ENCODE peak calls at places on chromosome 1, in seven cellular contexts. I is fibroblast of lung; S is PC-3; M is CD8-positive, alpha-beta T cell; D is OCI-LY7; W is spleen; H is lung. E is an unnamed sample.

GRCh38 chr1:186093437-186093836 is 281.6 kb downstream of the TPR start:
- DNase-seq in W (no peak), S (peak; percentile 43), M (no peak), H (no peak), I (peak; percentile 44), D (no peak), E (no peak)

GRCh38 chr1:197352011-197352410 is 84.0 kb downstream of the CRB1 start:
- DNase-seq in S (no peak), D (no peak), M (no peak), W (no peak), H (no peak), I (no peak), E (no peak)

GRCh38 chr1:43450251-43451070 is 3.3 kb downstream of the HYI start:
- DNase-seq in M (peak; percentile 46), I (no peak), H (no peak), W (no peak), D (no peak), S (no peak), E (no peak)

GRCh38 chr1:36160949-36161485 is 5.1 kb downstream of the MAP7D1 start:
- DNase-seq in M (peak; percentile 83), D (peak; percentile 79), I (peak; percentile 72), S (peak; percentile 35), W (peak; percentile 91), H (peak; percentile 47), E (peak; percentile 79)

GRCh38 chr1:181142096-181143043 is 53.9 kb downstream of the IER5 start:
- DNase-seq in H (peak; percentile 89), M (peak; percentile 94), S (peak; percentile 88), D (peak; percentile 76), W (peak; percentile 97), I (peak; percentile 81), E (peak; percentile 88)

GRCh38 chr1:171814692-171815091 is 26.6 kb upstream of the DNM3 start:
- DNase-seq in I (peak; percentile 89), D (no peak), S (no peak), M (no peak), W (no peak), H (no peak), E (no peak)

GRCh38 chr1:25799758-25800537 is at the start of gene SELENON:
- DNase-seq in I (peak; percentile 68), S (peak; percentile 39), W (peak; percentile 88), D (peak; percentile 41), M (no peak), H (peak; percentile 58), E (no peak)

GRCh38 chr1:27966402-27967105 is 6.8 kb downstream of the XKR8 start:
- DNase-seq in D (no peak), W (no peak), I (peak; percentile 49), M (no peak), S (peak; percentile 85), H (no peak), E (no peak)

GRCh38 chr1:50415235-50416149 is 7.8 kb downstream of the DMRTA2 start:
- DNase-seq in W (no peak), D (no peak), H (no peak), M (no peak), S (no peak), I (no peak), E (no peak)

GRCh38 chr1:93766451-93766850 is 84.8 kb upstream of the BCAR3 start:
- DNase-seq in M (no peak), W (no peak), H (no peak), D (no peak), I (peak; percentile 31), S (no peak), E (no peak)

GRCh38 chr1:100366209-100366525 is 13.9 kb downstream of the CDC14A start:
- DNase-seq in D (no peak), S (no peak), H (no peak), M (no peak), I (no peak), W (no peak), E (no peak)

GRCh38 chr1:182552527-182552926 is 36.5 kb downstream of the RNASEL start:
- DNase-seq in D (no peak), W (no peak), S (no peak), M (no peak), I (no peak), H (no peak), E (no peak)
- TF ChIP-seq CTCF in D (no peak), W (no peak), S (no peak), M (no peak), I (no peak), H (no peak), E (no peak)

DNA sequence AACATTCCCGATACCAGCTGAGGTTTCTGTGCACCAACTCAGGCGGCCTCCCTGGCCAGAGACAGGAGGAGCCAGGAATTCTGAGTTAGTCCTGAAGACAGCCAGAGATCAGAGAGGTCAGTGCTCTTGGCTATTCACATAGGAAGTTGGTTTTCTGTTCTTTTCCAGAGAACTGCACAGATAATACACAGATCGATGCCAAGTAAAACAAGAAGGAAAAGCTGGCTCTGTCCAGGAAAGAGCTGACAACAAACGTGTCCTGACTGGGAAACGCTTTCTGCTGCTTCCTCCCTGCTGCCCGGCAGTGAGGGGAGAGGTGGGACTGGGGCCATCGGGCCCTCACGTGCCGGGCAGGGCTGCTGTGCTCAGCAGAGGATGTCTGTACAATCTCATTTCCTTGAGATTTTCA is 211.2 kb upstream of the RAB4A start:
- DNase-seq in H (no peak), S (peak; percentile 9), M (no peak), I (peak; percentile 32), W (peak; percentile 85), D (no peak), E (no peak)
- H3K4me3 ChIP-seq in H (no peak overlapping the region), S (no peak overlapping the region), M (no peak overlapping the region), I (no peak overlapping the region), W (no peak overlapping the region), D (no peak overlapping the region), E (no peak overlapping the region)

DNA sequence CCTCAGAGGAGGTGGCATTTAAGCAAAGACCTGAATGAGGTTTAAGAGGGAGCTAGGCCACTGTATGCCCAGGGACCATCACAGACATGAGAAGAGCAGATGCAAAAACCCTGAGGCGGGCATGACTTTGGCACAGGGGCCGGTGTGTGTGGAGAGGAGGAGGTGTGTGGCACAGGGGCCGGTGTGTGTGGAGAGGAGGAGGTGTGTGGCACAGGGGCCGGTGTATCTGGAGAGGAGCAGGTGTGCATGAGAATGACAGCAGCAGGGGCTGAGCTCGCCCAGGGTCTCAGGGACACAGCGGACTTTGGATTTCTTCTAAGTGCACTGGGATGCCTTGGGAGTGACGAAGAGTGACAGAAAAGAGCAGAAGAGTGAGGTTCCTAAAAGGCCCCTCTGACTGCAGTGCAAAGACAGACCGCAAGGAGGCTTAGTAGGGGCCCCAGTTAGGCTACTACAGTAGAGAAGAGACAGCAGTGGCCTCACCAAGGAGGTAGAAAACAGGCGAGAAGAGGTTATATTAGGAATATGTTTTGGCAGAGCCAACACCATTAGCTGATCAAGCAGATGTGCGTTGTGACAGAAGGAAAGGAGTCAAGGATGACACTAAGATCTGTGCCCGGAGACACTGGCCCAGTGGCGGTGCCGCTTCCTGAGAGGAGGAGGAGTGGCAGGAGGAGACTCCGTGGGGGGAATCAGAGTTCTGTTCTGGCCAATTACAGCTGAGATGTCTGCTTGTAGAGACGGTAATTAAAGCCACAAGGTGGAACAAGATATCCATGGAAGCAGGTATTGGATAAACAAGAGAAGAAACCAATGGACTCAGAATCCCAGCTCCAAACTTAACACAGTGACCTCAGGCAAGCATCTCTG is 18.4 kb downstream of the ZBTB17 start:
- DNase-seq in I (no peak), S (no peak), M (no peak), D (no peak), H (no peak), W (peak; percentile 61), E (no peak)
- TF ChIP-seq CTCF in I (peak; percentile 42), S (no peak), M (no peak), D (no peak), H (no peak), W (no peak), E (no peak)

DNA sequence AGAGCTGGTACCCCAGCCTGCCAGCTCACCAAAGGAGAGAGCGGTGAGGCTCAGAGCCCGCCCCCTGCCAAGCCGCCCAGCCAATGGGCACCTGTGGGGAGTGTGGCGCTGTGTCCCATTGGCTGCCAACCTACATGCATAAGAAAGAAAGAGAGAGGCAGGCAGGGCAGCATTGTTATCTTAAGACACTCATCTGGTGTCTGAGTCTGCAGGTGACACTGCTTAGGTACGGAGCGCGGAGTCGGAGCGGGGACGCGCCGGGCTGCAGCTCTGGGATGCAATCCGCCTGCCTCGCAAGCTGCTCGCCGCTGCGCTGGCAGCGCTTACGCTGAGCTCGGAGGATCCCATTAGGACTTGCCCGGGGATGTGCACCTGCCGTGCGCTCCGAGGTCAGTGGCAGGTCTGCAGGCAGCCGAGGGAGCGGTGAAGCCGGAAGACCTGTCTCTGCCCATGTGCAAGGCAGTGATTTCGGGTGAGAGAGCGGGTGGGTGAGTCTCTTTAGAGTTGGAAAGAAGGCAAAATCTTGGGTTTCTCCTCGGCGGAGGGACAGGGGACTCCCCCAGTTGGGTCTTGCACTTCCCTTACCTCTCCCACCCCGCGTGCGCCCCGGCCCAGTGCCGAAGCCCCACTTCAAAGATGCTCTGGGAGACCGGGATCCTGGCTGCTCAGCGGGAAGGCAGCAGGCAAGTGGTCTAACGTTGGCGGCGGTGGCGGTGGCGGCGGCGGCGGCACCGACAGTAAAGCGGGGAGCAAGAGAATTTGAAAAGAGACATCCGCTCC is at the start of gene BRINP2:
- DNase-seq in S (peak; percentile 75), D (no peak), H (peak; percentile 53), W (peak; percentile 71), M (no peak), I (peak; percentile 37), E (peak; percentile 28)
- H3K4me3 ChIP-seq in S (peak within 1 kb of the TSS; percentile 85), D (no peak within 1 kb of the TSS), H (no peak within 1 kb of the TSS), W (peak within 1 kb of the TSS; percentile 70), M (no peak within 1 kb of the TSS), I (peak within 1 kb of the TSS; percentile 40), E (peak within 1 kb of the TSS; percentile 31)

GRCh38 chr1:216173315-216173714 is 249.9 kb downstream of the USH2A start:
- DNase-seq in W (no peak), M (no peak), I (no peak), H (no peak), S (no peak), D (no peak), E (no peak)

GRCh38 chr1:216178266-216178665 is 245.0 kb downstream of the USH2A start:
- DNase-seq in W (no peak), M (no peak), I (peak; percentile 14), D (no peak), H (no peak), S (no peak), E (no peak)

GRCh38 chr1:216181590-216181989 is 241.7 kb downstream of the USH2A start:
- DNase-seq in M (no peak), W (no peak), S (no peak), I (no peak), H (no peak), D (no peak), E (no peak)

DNA sequence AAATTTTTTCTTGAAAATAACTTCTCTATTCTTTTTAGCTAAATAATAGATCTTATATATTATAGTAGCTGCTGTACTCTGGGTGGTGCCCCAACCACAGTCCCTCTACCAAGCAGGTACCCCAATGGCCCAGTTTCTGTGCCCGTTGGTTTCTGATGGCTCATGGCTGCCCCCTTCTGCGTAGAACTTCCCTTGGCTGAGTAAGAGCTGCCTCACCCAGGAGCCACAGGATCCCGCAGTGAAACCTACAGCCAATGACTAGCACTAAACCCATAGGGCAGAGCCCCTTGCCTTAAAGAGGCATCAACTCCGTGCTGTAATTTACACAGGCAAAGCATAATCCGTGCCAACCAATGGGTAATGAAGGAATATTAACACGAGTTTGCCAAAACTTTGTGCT is 247.5 kb downstream of the USH2A start:
- DNase-seq in H (no peak), I (no peak), M (no peak), D (no peak), W (no peak), S (peak; percentile 20), E (no peak)
- TF ChIP-seq CTCF in H (no peak), I (no peak), M (no peak), D (no peak), W (no peak), S (peak; percentile 32), E (no peak)

E was measured in GM06990.